ENCODE peak calls at places on chromosomes 13 and 19, in six cellular contexts. One of them, this sample, is unnamed. For H3F3A, the result is how much of the 10 kb centered on the place peaks cover.

GRCh38 chr19:34734601-34735103 is 609 bp downstream of the ZNF181 start:
- DNase-seq in neural progenitor cell: peak
- DNase-seq in PC-3: no peak
- DNase-seq in GM23248: no peak
- DNase-seq in GM23338: peak
- DNase-seq in SK-N-SH: no peak
- DNase-seq in this sample: no peak

GRCh38 chr13:110944121-110944967 is 29.5 kb upstream of the ANKRD10 start:
- DNase-seq in neural progenitor cell: peak
- DNase-seq in PC-3: peak
- DNase-seq in GM23248: peak
- DNase-seq in GM23338: peak
- DNase-seq in SK-N-SH: peak
- DNase-seq in this sample: peak

GRCh38 chr13:73336789-73337188 is 278.0 kb downstream of the KLF5 start:
- DNase-seq in neural progenitor cell: no peak
- DNase-seq in PC-3: peak
- DNase-seq in GM23248: no peak
- DNase-seq in GM23338: peak
- DNase-seq in SK-N-SH: no peak
- DNase-seq in this sample: no peak

GRCh38 chr13:113771709-113772331 is 12.8 kb downstream of the TMEM255B start:
- DNase-seq in neural progenitor cell: no peak
- DNase-seq in PC-3: peak
- DNase-seq in GM23248: no peak
- DNase-seq in GM23338: no peak
- DNase-seq in SK-N-SH: no peak
- DNase-seq in this sample: peak

GRCh38 chr13:63110431-63110830 is 1694.8 kb upstream of the PCDH20 start:
- DNase-seq in neural progenitor cell: no peak
- DNase-seq in PC-3: no peak
- DNase-seq in GM23248: no peak
- DNase-seq in GM23338: no peak
- DNase-seq in SK-N-SH: no peak
- DNase-seq in this sample: no peak

GRCh38 chr19:48147597-48148175 is 22.5 kb downstream of the LIG1 start:
- DNase-seq in neural progenitor cell: no peak
- DNase-seq in PC-3: no peak
- DNase-seq in GM23248: no peak
- DNase-seq in GM23338: no peak
- DNase-seq in SK-N-SH: no peak
- DNase-seq in this sample: no peak

GRCh38 chr13:44934724-44935123 is 54.5 kb downstream of the NUFIP1 start:
- DNase-seq in neural progenitor cell: no peak
- DNase-seq in PC-3: peak
- DNase-seq in GM23248: peak
- DNase-seq in GM23338: no peak
- DNase-seq in SK-N-SH: no peak
- DNase-seq in this sample: no peak

GRCh38 chr13:72805663-72806341 is 23.9 kb downstream of the PIBF1 start:
- DNase-seq in neural progenitor cell: no peak
- DNase-seq in PC-3: no peak
- DNase-seq in GM23248: no peak
- DNase-seq in GM23338: no peak
- DNase-seq in SK-N-SH: no peak
- DNase-seq in this sample: no peak

GRCh38 chr19:21758296-21758695 is 9.1 kb downstream of the ZNF100 start:
- DNase-seq in neural progenitor cell: no peak
- DNase-seq in PC-3: no peak
- DNase-seq in GM23248: no peak
- DNase-seq in GM23338: no peak
- DNase-seq in SK-N-SH: no peak
- DNase-seq in this sample: no peak

GRCh38 chr13:24141333-24141910 is 19.1 kb upstream of the SPATA13 start:
- DNase-seq in neural progenitor cell: no peak
- DNase-seq in PC-3: no peak
- DNase-seq in GM23248: no peak
- DNase-seq in GM23338: no peak
- DNase-seq in SK-N-SH: no peak
- DNase-seq in this sample: no peak

DNA sequence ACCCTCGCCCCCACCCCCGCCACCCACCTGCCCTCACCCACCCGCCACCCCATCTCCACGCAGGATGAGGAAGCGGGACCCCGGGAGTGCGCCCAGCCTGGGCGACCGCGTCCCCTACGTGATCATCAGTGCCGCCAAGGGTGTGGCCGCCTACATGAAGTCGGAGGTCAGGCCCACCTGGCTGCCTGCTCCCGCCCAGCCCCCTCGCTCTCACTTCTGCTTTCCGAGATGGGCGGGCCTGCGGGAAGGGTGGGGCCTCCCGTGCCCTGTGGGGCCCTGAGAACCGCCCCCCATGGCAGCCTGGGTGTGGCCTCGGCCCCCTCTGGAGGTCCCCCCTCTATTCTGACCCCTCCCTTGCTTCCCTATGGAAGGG is 3.1 kb upstream of the SPIB start:
- DNase-seq in neural progenitor cell: no peak
- DNase-seq in PC-3: no peak
- DNase-seq in GM23248: no peak
- DNase-seq in GM23338: peak
- DNase-seq in SK-N-SH: no peak
- DNase-seq in this sample: peak
- TF ChIP-seq EZH2phosphoT487 in neural progenitor cell: no peak
- TF ChIP-seq EZH2phosphoT487 in PC-3: no peak
- TF ChIP-seq EZH2phosphoT487 in GM23248: no peak
- TF ChIP-seq EZH2phosphoT487 in GM23338: no peak
- TF ChIP-seq EZH2phosphoT487 in SK-N-SH: no peak
- TF ChIP-seq EZH2phosphoT487 in this sample: no peak

DNA sequence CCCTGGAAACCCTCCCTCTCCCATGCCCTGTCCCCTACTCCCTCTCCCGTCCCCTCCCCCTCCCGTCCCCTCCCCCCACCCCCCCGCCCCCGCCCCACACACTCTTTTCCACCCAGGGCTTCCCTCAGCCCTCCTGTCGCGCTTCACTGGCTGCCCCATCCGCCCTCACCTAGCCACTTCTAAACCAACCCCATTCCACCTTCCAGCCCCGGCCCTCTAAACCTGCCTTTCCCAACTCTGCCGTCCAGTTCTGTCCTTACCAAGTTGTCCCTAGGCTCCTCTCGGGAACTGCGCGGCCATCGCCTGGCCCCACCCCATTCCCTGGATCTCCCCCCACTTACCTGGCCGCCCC is 972 bp downstream of the RGL3 start:
- DNase-seq in neural progenitor cell: no peak
- DNase-seq in PC-3: no peak
- DNase-seq in GM23248: no peak
- DNase-seq in GM23338: no peak
- DNase-seq in SK-N-SH: peak
- DNase-seq in this sample: no peak
- H3F3A ChIP-seq in neural progenitor cell: under half
- H3F3A ChIP-seq in PC-3: under half
- H3F3A ChIP-seq in GM23248: under half
- H3F3A ChIP-seq in GM23338: under half
- H3F3A ChIP-seq in SK-N-SH: under half
- H3F3A ChIP-seq in this sample: under half

DNA sequence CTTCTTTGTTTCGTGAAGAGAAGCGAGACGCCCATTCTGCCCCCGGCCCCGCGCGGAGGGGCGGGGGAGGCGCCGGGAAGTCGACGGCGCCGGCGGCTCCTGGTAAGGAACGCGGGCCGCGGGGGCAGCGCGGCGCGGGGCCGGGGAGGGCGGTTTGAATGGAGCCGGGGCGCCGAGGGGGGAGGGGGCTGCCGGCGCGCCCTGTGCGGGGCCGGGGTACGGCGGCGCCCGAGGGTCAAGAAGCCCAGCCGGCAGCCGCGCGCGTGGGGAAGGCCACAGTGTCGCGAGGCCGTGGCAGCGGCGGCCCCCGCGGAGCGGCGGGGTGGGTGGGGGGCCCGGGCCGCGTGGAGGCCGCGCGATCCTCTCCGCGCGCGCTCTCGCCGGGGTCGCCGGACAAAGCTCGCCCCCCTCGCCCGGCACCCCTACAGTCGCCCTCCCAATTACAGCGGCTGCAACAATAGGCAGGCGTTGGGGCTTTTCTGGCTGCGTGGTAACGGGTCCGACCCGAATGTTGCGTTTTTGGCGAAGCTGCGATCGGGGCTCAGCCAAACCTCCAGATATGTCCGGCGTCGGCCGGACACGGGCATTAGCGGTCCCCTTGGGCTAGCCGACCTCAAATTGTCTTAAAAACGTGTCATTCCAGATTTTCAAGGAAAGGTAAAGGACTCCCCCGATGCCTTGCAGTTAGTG is 388 bp downstream of the SMARCA4 start:
- DNase-seq in neural progenitor cell: peak
- DNase-seq in PC-3: peak
- DNase-seq in GM23248: peak
- DNase-seq in GM23338: peak
- DNase-seq in SK-N-SH: peak
- DNase-seq in this sample: peak
- H3K4me2 ChIP-seq in neural progenitor cell: peak
- H3K4me2 ChIP-seq in PC-3: peak
- H3K4me2 ChIP-seq in GM23248: peak
- H3K4me2 ChIP-seq in GM23338: peak
- H3K4me2 ChIP-seq in SK-N-SH: peak
- H3K4me2 ChIP-seq in this sample: peak

DNA sequence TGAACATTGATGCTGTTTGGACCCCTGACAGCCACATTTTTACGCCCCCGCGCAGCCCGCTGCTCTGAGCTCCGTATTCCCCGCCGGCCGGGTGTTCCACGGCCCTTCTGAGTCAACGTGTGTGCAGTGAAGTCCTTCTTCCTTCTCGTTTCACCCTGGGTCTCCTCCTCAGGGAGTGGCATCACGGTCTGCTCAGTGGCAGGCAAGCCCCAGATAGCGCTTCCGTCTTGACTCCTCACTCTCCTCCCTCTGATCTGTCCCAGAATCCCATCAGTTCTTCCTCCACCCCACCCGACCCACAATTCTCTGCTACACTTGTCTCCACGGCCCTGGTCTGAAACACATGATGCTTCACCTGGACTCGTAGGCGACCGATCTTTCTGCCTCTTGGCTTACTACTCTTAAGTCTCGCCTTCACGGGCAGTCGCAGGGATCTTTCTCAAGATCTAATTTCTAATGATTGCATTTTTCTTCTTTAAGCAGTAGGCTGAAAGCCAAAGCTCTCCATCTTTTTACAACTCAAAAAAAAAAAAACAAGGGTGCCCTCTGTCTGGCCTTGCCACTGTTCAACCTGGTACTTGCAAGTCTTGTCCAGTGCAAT is 33.9 kb downstream of the CCNE1 start:
- DNase-seq in neural progenitor cell: peak
- DNase-seq in PC-3: no peak
- DNase-seq in GM23248: peak
- DNase-seq in GM23338: peak
- DNase-seq in SK-N-SH: peak
- DNase-seq in this sample: no peak
- TF ChIP-seq EZH2phosphoT487 in neural progenitor cell: no peak
- TF ChIP-seq EZH2phosphoT487 in PC-3: no peak
- TF ChIP-seq EZH2phosphoT487 in GM23248: no peak
- TF ChIP-seq EZH2phosphoT487 in GM23338: no peak
- TF ChIP-seq EZH2phosphoT487 in SK-N-SH: no peak
- TF ChIP-seq EZH2phosphoT487 in this sample: no peak

GRCh38 chr19:2089727-2090053 is 6.4 kb downstream of the MOB3A start:
- DNase-seq in neural progenitor cell: no peak
- DNase-seq in PC-3: no peak
- DNase-seq in GM23248: no peak
- DNase-seq in GM23338: no peak
- DNase-seq in SK-N-SH: no peak
- DNase-seq in this sample: no peak
- H3F3A ChIP-seq in neural progenitor cell: under half
- H3F3A ChIP-seq in PC-3: under half
- H3F3A ChIP-seq in GM23248: under half
- H3F3A ChIP-seq in GM23338: under half
- H3F3A ChIP-seq in SK-N-SH: under half
- H3F3A ChIP-seq in this sample: half or more

GRCh38 chr19:31355330-31356289 is 6.4 kb upstream of the TSHZ3 start:
- DNase-seq in neural progenitor cell: peak
- DNase-seq in PC-3: no peak
- DNase-seq in GM23248: no peak
- DNase-seq in GM23338: peak
- DNase-seq in SK-N-SH: peak
- DNase-seq in this sample: no peak
- H3K4me2 ChIP-seq in neural progenitor cell: peak
- H3K4me2 ChIP-seq in PC-3: no peak
- H3K4me2 ChIP-seq in GM23248: no peak
- H3K4me2 ChIP-seq in GM23338: peak
- H3K4me2 ChIP-seq in SK-N-SH: no peak
- H3K4me2 ChIP-seq in this sample: no peak

GRCh38 chr13:100984349-100984748 is 309.8 kb upstream of the TMTC4 start:
- DNase-seq in neural progenitor cell: no peak
- DNase-seq in PC-3: no peak
- DNase-seq in GM23248: no peak
- DNase-seq in GM23338: no peak
- DNase-seq in SK-N-SH: no peak
- DNase-seq in this sample: no peak

GRCh38 chr13:100986571-100986970 is 312.0 kb upstream of the TMTC4 start:
- DNase-seq in neural progenitor cell: no peak
- DNase-seq in PC-3: no peak
- DNase-seq in GM23248: no peak
- DNase-seq in GM23338: no peak
- DNase-seq in SK-N-SH: no peak
- DNase-seq in this sample: no peak

GRCh38 chr13:100983111-100983510 is 308.5 kb upstream of the TMTC4 start:
- DNase-seq in neural progenitor cell: no peak
- DNase-seq in PC-3: no peak
- DNase-seq in GM23248: no peak
- DNase-seq in GM23338: no peak
- DNase-seq in SK-N-SH: no peak
- DNase-seq in this sample: no peak

GRCh38 chr13:100989424-100989823 is 314.8 kb upstream of the TMTC4 start:
- DNase-seq in neural progenitor cell: no peak
- DNase-seq in PC-3: no peak
- DNase-seq in GM23248: no peak
- DNase-seq in GM23338: no peak
- DNase-seq in SK-N-SH: no peak
- DNase-seq in this sample: no peak

GRCh38 chr13:100987993-100988392 is 313.4 kb upstream of the TMTC4 start:
- DNase-seq in neural progenitor cell: peak
- DNase-seq in PC-3: peak
- DNase-seq in GM23248: peak
- DNase-seq in GM23338: peak
- DNase-seq in SK-N-SH: no peak
- DNase-seq in this sample: no peak
- TF ChIP-seq EZH2phosphoT487 in neural progenitor cell: no peak
- TF ChIP-seq EZH2phosphoT487 in PC-3: no peak
- TF ChIP-seq EZH2phosphoT487 in GM23248: no peak
- TF ChIP-seq EZH2phosphoT487 in GM23338: no peak
- TF ChIP-seq EZH2phosphoT487 in SK-N-SH: no peak
- TF ChIP-seq EZH2phosphoT487 in this sample: no peak